ENCODE peak calls at places on chromosomes 5 and 9, in six cellular contexts. N is neuronal stem cell, H is H9, D is IMR-90, V is H1, R is trophoblast cell. B is an unnamed sample.

GRCh38 chr9:21681641-21682040 is 120.8 kb upstream of the MTAP start:
- DNase-seq in D (peak; percentile 85), N (no peak), V (no peak), H (no peak), R (no peak), B (peak; percentile 69)

GRCh38 chr9:93824386-93825294 is 130.5 kb downstream of the BARX1 start:
- DNase-seq in N (no peak), R (no peak), H (no peak), V (no peak), D (no peak), B (no peak)

GRCh38 chr9:116334581-116335150 is 181.1 kb downstream of the PAPPA start:
- DNase-seq in H (no peak), D (no peak), V (no peak), R (no peak), N (peak; percentile 77), B (no peak)

GRCh38 chr9:97705354-97705950 is 8.3 kb upstream of the XPA start:
- DNase-seq in R (no peak), V (no peak), N (no peak), H (no peak), D (no peak), B (no peak)

GRCh38 chr9:116756995-116757394 is 69.9 kb downstream of the TRIM32 start:
- DNase-seq in R (no peak), V (no peak), H (no peak), D (no peak), N (no peak), B (no peak)

GRCh38 chr9:108168451-108168850 is 678.9 kb upstream of the KLF4 start:
- DNase-seq in R (no peak), H (no peak), V (no peak), N (no peak), D (peak; percentile 35), B (peak; percentile 43)

GRCh38 chr5:77305921-77306320 is 95.4 kb downstream of the PDE8B start:
- DNase-seq in N (no peak), V (no peak), D (peak; percentile 57), H (no peak), R (no peak), B (no peak)

GRCh38 chr5:180129291-180130190 is 58.0 kb upstream of the RNF130 start:
- DNase-seq in R (no peak), N (no peak), D (no peak), H (no peak), V (no peak), B (no peak)

GRCh38 chr9:129225815-129226214 is 47.8 kb upstream of the IER5L start:
- DNase-seq in N (peak; percentile 44), R (no peak), V (no peak), H (peak; percentile 87), D (peak; percentile 73), B (peak; percentile 94)

GRCh38 chr9:125638239-125638638 is 68.8 kb downstream of the MAPKAP1 start:
- DNase-seq in N (no peak), V (no peak), D (no peak), R (no peak), H (no peak), B (no peak)

GRCh38 chr5:172756764-172757393 is 14.1 kb downstream of the DUSP1 start:
- DNase-seq in N (no peak), R (no peak), H (no peak), D (no peak), V (no peak), B (no peak)

GRCh38 chr9:33263131-33263935 is 1.2 kb downstream of the BAG1 start:
- DNase-seq in D (no peak), V (no peak), H (no peak), R (no peak), N (no peak), B (peak; percentile 63)

GRCh38 chr5:175321927-175322532 is 122.0 kb downstream of the DRD1 start:
- DNase-seq in H (peak; percentile 69), D (peak; percentile 45), R (peak; percentile 35), V (peak; percentile 65), N (peak; percentile 79), B (peak; percentile 2)

GRCh38 chr5:25330721-25331120 is 685.9 kb upstream of the CDH10 start:
- DNase-seq in V (no peak), N (no peak), D (no peak), R (no peak), H (no peak), B (no peak)

GRCh38 chr5:163968651-163969050 is 463.2 kb downstream of the MAT2B start:
- DNase-seq in V (no peak), R (no peak), D (no peak), N (no peak), H (no peak), B (no peak)

GRCh38 chr9:132241840-132242620 is 80.2 kb downstream of the NTNG2 start:
- DNase-seq in H (peak; percentile 56), V (no peak), D (no peak), N (no peak), R (no peak), B (peak; percentile 60)

GRCh38 chr5:73122875-73123810 is 2.8 kb downstream of the TMEM171 start:
- DNase-seq in H (peak; percentile 59), D (peak; percentile 46), R (no peak), V (peak; percentile 57), N (no peak), B (peak; percentile 42)

GRCh38 chr5:73948720-73949119 is 322.7 kb downstream of the ARHGEF28 start:
- DNase-seq in N (no peak), V (no peak), D (peak; percentile 51), R (no peak), H (no peak), B (peak; percentile 81)

GRCh38 chr5:31864015-31864414 is 225.1 kb downstream of the PDZD2 start:
- DNase-seq in H (no peak), V (no peak), N (no peak), D (no peak), R (no peak), B (no peak)

GRCh38 chr5:115415143-115415491 is 118.7 kb upstream of the CCDC112 start:
- DNase-seq in R (peak; percentile 24), V (no peak), N (peak; percentile 31), D (peak; percentile 82), H (no peak), B (peak; percentile 68)

GRCh38 chr5:58235279-58235678 is 224.6 kb downstream of the PLK2 start:
- DNase-seq in H (no peak), V (no peak), R (peak; percentile 62), D (peak; percentile 43), N (no peak), B (peak; percentile 78)

GRCh38 chr9:37914701-37915358 is 10.9 kb upstream of the SLC25A51 start:
- DNase-seq in V (no peak), N (no peak), D (no peak), H (no peak), R (no peak), B (no peak)

GRCh38 chr5:172564187-172564586 is 76.9 kb upstream of the NEURL1B start:
- DNase-seq in V (no peak), R (no peak), D (no peak), H (no peak), N (no peak), B (no peak)

GRCh38 chr9:35518981-35519679 is 29.2 kb downstream of the RUSC2 start:
- DNase-seq in H (no peak), D (peak; percentile 58), V (no peak), R (peak; percentile 51), N (no peak), B (peak; percentile 48)
- H2BK120ac ChIP-seq in H (no peak overlapping the region), D (peak overlapping the region; percentile 99), V (no peak overlapping the region), R (peak overlapping the region; percentile 89), N (no peak overlapping the region), B (peak overlapping the region; percentile 78)

GRCh38 chr9:82531795-82532194 is 531.1 kb downstream of the RASEF start:
- DNase-seq in R (no peak), H (no peak), D (no peak), V (no peak), N (no peak), B (no peak)

GRCh38 chr9:82532504-82532903 is 530.4 kb downstream of the RASEF start:
- DNase-seq in H (no peak), D (peak; percentile 19), V (no peak), N (no peak), R (no peak), B (peak; percentile 44)

GRCh38 chr9:82524407-82524806 is 535.8 kb downstream of the SPATA31D1 start:
- DNase-seq in R (no peak), N (no peak), D (no peak), V (no peak), H (no peak), B (no peak)

GRCh38 chr9:82526629-82527028 is 536.3 kb downstream of the RASEF start:
- DNase-seq in H (no peak), R (no peak), N (no peak), V (no peak), D (no peak), B (no peak)
- H3K14ac ChIP-seq in H (no peak overlapping the region), R (no peak overlapping the region), N (no peak overlapping the region), V (no peak overlapping the region), D (no peak overlapping the region), B (no peak overlapping the region)

GRCh38 chr5:132268698-132269551 is 11.4 kb downstream of the PDLIM4 start:
- DNase-seq in N (no peak), H (peak; percentile 25), V (peak; percentile 41), D (peak; percentile 76), R (peak; percentile 43), B (peak; percentile 43)

GRCh38 chr5:132269635-132270344 is 12.3 kb downstream of the PDLIM4 start:
- DNase-seq in N (no peak), R (no peak), H (peak; percentile 10), V (peak; percentile 32), D (no peak), B (no peak)

GRCh38 chr5:132271251-132272246 is 14.1 kb downstream of the PDLIM4 start:
- DNase-seq in D (no peak), N (no peak), H (peak; percentile 67), R (no peak), V (peak; percentile 66), B (no peak)

GRCh38 chr5:132270706-132271105 is 13.2 kb downstream of the PDLIM4 start:
- DNase-seq in R (no peak), D (no peak), V (no peak), H (peak; percentile 30), N (no peak), B (no peak)

DNA sequence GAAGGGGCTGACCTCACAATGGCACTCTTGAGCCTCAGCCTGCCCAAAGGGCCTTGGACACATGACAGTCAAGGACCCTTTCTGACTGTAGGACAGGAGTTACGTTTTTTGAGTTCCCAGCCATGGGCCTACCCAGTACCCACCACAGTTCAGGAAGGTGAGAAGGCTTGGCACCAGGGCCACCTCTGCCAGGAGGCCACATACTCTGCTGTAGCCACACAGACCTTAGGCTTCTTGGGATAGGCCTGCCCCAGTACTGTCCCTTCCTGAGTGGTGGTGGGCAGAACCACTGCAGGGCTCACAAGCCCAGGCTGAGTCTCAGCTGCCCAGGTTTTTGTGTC is 12.8 kb downstream of the PDLIM4 start:
- DNase-seq in N (no peak), H (no peak), V (peak; percentile 43), R (no peak), D (no peak), B (no peak)
- H3K18ac ChIP-seq in N (peak overlapping the region; percentile 54), H (no peak overlapping the region), V (no peak overlapping the region), R (no peak overlapping the region), D (no peak overlapping the region), B (no peak overlapping the region)

GRCh38 chr9:91949946-91950664 is at the start of gene ROR2:
- DNase-seq in N (peak; percentile 88), H (peak; percentile 85), D (peak; percentile 63), R (no peak), V (peak; percentile 94), B (peak; percentile 65)

GRCh38 chr9:91949293-91949945 is 609 bp downstream of the ROR2 start:
- DNase-seq in D (no peak), H (peak; percentile 44), N (peak; percentile 41), V (peak; percentile 71), R (no peak), B (peak; percentile 32)

GRCh38 chr9:91946825-91947224 is 3.2 kb downstream of the ROR2 start:
- DNase-seq in H (no peak), D (peak; percentile 20), V (no peak), R (no peak), N (no peak), B (peak; percentile 65)

GRCh38 chr9:91948061-91948422 is 2.0 kb downstream of the ROR2 start:
- DNase-seq in D (peak; percentile 16), N (peak; percentile 29), H (no peak), R (no peak), V (no peak), B (peak; percentile 39)

GRCh38 chr9:91948423-91949292 is 1.4 kb downstream of the ROR2 start:
- DNase-seq in N (peak; percentile 69), D (peak; percentile 57), H (peak; percentile 77), R (peak; percentile 6), V (peak; percentile 81), B (peak; percentile 69)
- H2BK120ac ChIP-seq in N (no peak overlapping the region), D (no peak overlapping the region), H (no peak overlapping the region), R (no peak overlapping the region), V (no peak overlapping the region), B (no peak overlapping the region)